ENCODE peak calls at places on chromosomes 2 and 18, in five cellular contexts. M, D, G, I and L are unnamed samples.

GRCh38 chr2:191246820-191247380 is 1.7 kb downstream of the MYO1B start:
- DNase-seq in D (no peak), M (no peak), I (no peak), G (no peak), L (no peak)

GRCh38 chr2:122094557-122094956 is 339.1 kb downstream of the TSN start:
- DNase-seq in G (peak), I (no peak), M (no peak), D (no peak), L (no peak)

GRCh38 chr2:182038579-182038978 is 52.9 kb downstream of the PPP1R1C start:
- DNase-seq in M (no peak), G (no peak), D (no peak), I (no peak), L (no peak)

GRCh38 chr2:38750011-38750792 is 959 bp downstream of the SRSF7 start:
- DNase-seq in I (no peak), M (peak), G (no peak), D (no peak), L (no peak)

GRCh38 chr2:71455741-71456569 is 2.6 kb downstream of the DYSF start:
- DNase-seq in M (no peak), I (peak), D (peak), G (no peak), L (no peak)

GRCh38 chr18:49617329-49617695 is 55.5 kb downstream of the LIPG start:
- DNase-seq in I (no peak), D (no peak), G (no peak), M (no peak), L (no peak)

GRCh38 chr2:24806660-24807036 is 13.4 kb downstream of the CENPO start:
- DNase-seq in M (no peak), D (no peak), I (no peak), G (no peak), L (no peak)

GRCh38 chr2:112669667-112670066 is 23.9 kb downstream of the SLC20A1 start:
- DNase-seq in I (no peak), D (no peak), G (no peak), M (no peak), L (no peak)

GRCh38 chr2:17171446-17172049 is 346.7 kb downstream of the RAD51AP2 start:
- DNase-seq in I (peak), D (peak), G (no peak), M (peak), L (peak)

GRCh38 chr2:201904529-201905420 is 98.4 kb downstream of the CDK15 start:
- DNase-seq in M (no peak), D (peak), G (peak), I (no peak), L (no peak)

GRCh38 chr2:220795705-220796104 is 776.4 kb downstream of the EPHA4 start:
- DNase-seq in D (no peak), G (no peak), I (no peak), M (no peak), L (no peak)

GRCh38 chr2:184047536-184047935 is 550.8 kb upstream of the ZNF804A start:
- DNase-seq in G (no peak), M (no peak), I (no peak), D (no peak), L (no peak)

GRCh38 chr2:196592331-196592911 is 47.1 kb upstream of the CCDC150 start:
- DNase-seq in M (peak), G (no peak), D (peak), I (no peak), L (no peak)

GRCh38 chr2:216006164-216006663 is 7.1 kb downstream of the MREG start:
- DNase-seq in G (peak), D (no peak), I (no peak), M (no peak), L (peak)

GRCh38 chr2:150426315-150426714 is 61.2 kb downstream of the RND3 start:
- DNase-seq in I (no peak), M (no peak), G (no peak), D (no peak), L (no peak)

GRCh38 chr2:11342561-11343343 is 1.7 kb downstream of the ROCK2 start:
- DNase-seq in I (peak), G (no peak), M (no peak), D (no peak), L (no peak)
- TF ChIP-seq SUZ12 in I (no peak), G (no peak), M (no peak), D (no peak), L (no peak)

DNA sequence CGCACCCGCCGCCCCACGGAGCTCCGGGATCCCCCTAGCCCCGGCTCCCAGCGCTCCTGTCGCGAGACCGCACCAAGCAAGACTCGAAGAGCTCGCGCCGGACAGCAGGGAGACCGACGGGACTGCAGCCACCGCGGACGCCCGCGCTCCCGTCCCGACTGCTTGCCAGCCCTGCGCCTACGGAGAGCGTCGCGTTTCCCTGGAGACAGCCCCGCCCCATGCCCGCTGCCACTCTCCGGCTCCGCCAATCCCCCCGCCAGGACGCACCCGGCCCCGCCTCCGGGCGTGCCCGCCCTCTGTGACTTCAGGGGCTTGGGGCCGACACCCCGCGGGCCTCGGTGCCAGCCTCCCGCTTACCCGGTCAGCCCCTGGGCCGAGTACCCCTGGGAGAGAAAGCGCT is at the start of gene ANKMY1:
- DNase-seq in M (no peak), G (no peak), I (no peak), D (peak), L (no peak)
- TF ChIP-seq SUZ12 in M (no peak), G (no peak), I (no peak), D (no peak), L (no peak)

GRCh38 chr2:13654416-13654815 is 937.7 kb downstream of the TRIB2 start:
- DNase-seq in G (no peak), D (no peak), I (no peak), M (no peak), L (no peak)

GRCh38 chr2:13662055-13662454 is 945.3 kb downstream of the TRIB2 start:
- DNase-seq in I (no peak), M (no peak), G (no peak), D (no peak), L (no peak)

GRCh38 chr2:13660231-13660630 is 943.5 kb downstream of the TRIB2 start:
- DNase-seq in D (no peak), I (no peak), M (no peak), G (no peak), L (no peak)
- TF ChIP-seq SUZ12 in D (no peak), I (no peak), M (no peak), G (no peak), L (no peak)

DNA sequence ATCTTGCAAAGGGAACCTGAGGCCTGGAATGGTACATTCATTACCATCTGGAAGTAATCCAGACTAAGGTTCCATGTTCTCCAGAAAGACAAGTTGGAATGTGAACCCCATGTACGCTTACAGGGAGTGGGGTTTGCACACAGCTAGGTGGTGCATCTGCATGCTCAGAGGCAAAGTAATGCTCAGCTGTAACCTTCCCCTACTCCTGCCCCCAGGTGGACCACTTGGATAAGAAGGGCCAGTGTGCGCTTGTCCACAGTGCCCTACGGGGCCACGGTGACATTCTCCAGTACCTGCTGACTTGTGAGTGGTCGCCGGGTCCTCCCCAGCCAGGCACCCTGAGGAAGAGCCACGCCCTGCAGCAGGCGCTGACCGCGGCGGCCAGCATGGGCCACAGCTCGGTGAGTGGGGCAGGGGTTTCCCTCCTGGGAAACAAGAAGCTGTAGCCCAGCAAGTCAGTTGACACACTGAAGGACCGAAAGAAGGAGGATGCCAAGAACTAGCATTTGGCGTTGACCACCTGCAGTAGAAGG is 90.0 kb downstream of the WDSUB1 start:
- DNase-seq in I (no peak), D (no peak), M (no peak), G (no peak), L (no peak)
- TF ChIP-seq SUZ12 in I (no peak), D (no peak), M (no peak), G (no peak), L (no peak)

DNA sequence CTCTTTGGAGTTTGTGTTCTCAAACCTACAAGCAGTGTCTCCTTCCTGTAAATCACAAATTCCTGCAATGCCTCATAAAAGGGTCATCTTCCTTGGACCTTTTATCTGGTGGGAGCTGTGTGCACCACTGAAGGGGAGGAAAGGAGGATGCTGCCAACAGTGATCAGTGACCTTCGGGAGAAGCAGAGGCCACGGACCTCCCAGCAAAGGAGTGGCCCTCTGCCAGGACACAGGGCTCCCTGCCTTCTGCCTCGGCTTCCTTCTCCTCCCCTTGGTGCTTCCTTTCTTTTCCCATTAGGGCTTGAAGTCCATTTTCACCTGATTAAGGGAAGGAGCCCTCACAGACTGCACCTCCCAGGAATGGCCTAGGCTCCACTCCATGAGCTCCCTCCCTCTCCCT is 85.3 kb upstream of the ITGA6 start:
- DNase-seq in I (no peak), M (no peak), G (no peak), D (no peak), L (no peak)
- TF ChIP-seq SUZ12 in I (no peak), M (no peak), G (no peak), D (no peak), L (no peak)

GRCh38 chr18:35117951-35118411 is 76.8 kb downstream of the MAPRE2 start:
- DNase-seq in I (no peak), G (no peak), D (no peak), M (no peak), L (no peak)
- TF ChIP-seq SUZ12 in I (no peak), G (no peak), D (no peak), M (no peak), L (no peak)

DNA sequence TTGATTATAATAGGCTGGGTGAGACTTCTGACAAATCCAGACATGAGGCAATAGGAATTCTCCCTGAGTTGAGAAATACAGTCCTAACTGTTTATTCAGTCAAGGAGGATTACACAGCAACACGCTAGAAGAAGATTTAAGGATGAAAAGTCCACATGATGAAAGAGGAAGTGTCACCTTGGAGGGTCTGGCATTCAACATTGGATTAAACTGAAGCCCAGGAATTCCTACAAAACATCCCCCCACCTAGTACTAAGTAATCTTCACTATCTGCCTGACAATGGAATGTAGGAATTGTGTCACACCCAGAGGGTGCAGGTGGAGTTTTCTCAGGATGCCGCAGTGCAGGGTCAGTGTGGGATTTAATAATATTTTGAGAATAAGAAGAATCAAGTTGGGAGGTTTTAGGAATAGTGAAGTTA is 142.4 kb downstream of the SOCS6 start:
- DNase-seq in M (no peak), G (no peak), D (no peak), I (peak), L (no peak)
- TF ChIP-seq SUZ12 in M (no peak), G (no peak), D (no peak), I (no peak), L (no peak)